ENCODE peak calls at places on chromosome 1, in five cellular contexts. One of them, this sample, is unnamed. For H3K4me1, the result is how much of the 10 kb centered on the place peaks cover.

GRCh38 chr1:15684468-15685283 is 556 bp downstream of the PLEKHM2 start:
- DNase-seq in ovary: peak
- DNase-seq in uterus: peak
- DNase-seq in IMR-90: no peak
- DNase-seq in gastrocnemius medialis: peak
- DNase-seq in this sample: peak

GRCh38 chr1:198687429-198687828 is 48.6 kb downstream of the PTPRC start:
- DNase-seq in IMR-90: no peak
- DNase-seq in ovary: no peak
- DNase-seq in uterus: no peak
- DNase-seq in gastrocnemius medialis: no peak
- DNase-seq in this sample: no peak

GRCh38 chr1:168654198-168654910 is 74.7 kb downstream of the DPT start:
- DNase-seq in gastrocnemius medialis: no peak
- DNase-seq in IMR-90: no peak
- DNase-seq in uterus: no peak
- DNase-seq in ovary: no peak
- DNase-seq in this sample: no peak

GRCh38 chr1:212608956-212609700 is 567 bp downstream of the ATF3 start:
- DNase-seq in uterus: peak
- DNase-seq in IMR-90: no peak
- DNase-seq in ovary: peak
- DNase-seq in gastrocnemius medialis: peak
- DNase-seq in this sample: peak

GRCh38 chr1:225657462-225657989 is 4.6 kb upstream of the ENAH start:
- DNase-seq in uterus: peak
- DNase-seq in ovary: no peak
- DNase-seq in IMR-90: peak
- DNase-seq in gastrocnemius medialis: no peak
- DNase-seq in this sample: no peak

GRCh38 chr1:29682918-29683314 is 446.6 kb downstream of the PTPRU start:
- DNase-seq in uterus: no peak
- DNase-seq in gastrocnemius medialis: no peak
- DNase-seq in ovary: no peak
- DNase-seq in IMR-90: peak
- DNase-seq in this sample: peak

GRCh38 chr1:183267646-183268431 is 81.8 kb downstream of the LAMC2 start:
- DNase-seq in gastrocnemius medialis: peak
- DNase-seq in uterus: no peak
- DNase-seq in IMR-90: peak
- DNase-seq in ovary: no peak
- DNase-seq in this sample: no peak

GRCh38 chr1:32906652-32907051 is 5.5 kb upstream of the TMEM54 start:
- DNase-seq in gastrocnemius medialis: no peak
- DNase-seq in IMR-90: no peak
- DNase-seq in ovary: no peak
- DNase-seq in uterus: no peak
- DNase-seq in this sample: peak

GRCh38 chr1:42379794-42380616 is 587 bp upstream of the RIMKLA start:
- DNase-seq in ovary: no peak
- DNase-seq in gastrocnemius medialis: no peak
- DNase-seq in IMR-90: peak
- DNase-seq in uterus: no peak
- DNase-seq in this sample: no peak

GRCh38 chr1:149927056-149927534 is 508 bp downstream of the SF3B4 start:
- DNase-seq in gastrocnemius medialis: no peak
- DNase-seq in uterus: no peak
- DNase-seq in IMR-90: peak
- DNase-seq in ovary: no peak
- DNase-seq in this sample: no peak

GRCh38 chr1:179016694-179017382 is 8.9 kb upstream of the FAM20B start:
- DNase-seq in uterus: peak
- DNase-seq in gastrocnemius medialis: peak
- DNase-seq in IMR-90: peak
- DNase-seq in ovary: peak
- DNase-seq in this sample: peak

GRCh38 chr1:153588482-153588881 is 22.8 kb upstream of the S100A2 start:
- DNase-seq in IMR-90: peak
- DNase-seq in ovary: no peak
- DNase-seq in gastrocnemius medialis: no peak
- DNase-seq in uterus: no peak
- DNase-seq in this sample: no peak

GRCh38 chr1:35499652-35500176 is 57.5 kb downstream of the KIAA0319L start:
- DNase-seq in IMR-90: no peak
- DNase-seq in uterus: no peak
- DNase-seq in gastrocnemius medialis: no peak
- DNase-seq in ovary: no peak
- DNase-seq in this sample: no peak

GRCh38 chr1:151992345-151993083 is 1.1 kb downstream of the S100A10 start:
- DNase-seq in gastrocnemius medialis: peak
- DNase-seq in IMR-90: peak
- DNase-seq in ovary: peak
- DNase-seq in uterus: peak
- DNase-seq in this sample: peak

GRCh38 chr1:156725683-156726280 is 2.5 kb upstream of the METTL25B start:
- DNase-seq in ovary: peak
- DNase-seq in IMR-90: peak
- DNase-seq in uterus: peak
- DNase-seq in gastrocnemius medialis: peak
- DNase-seq in this sample: peak
- H3K4me1 ChIP-seq in ovary: under half
- H3K4me1 ChIP-seq in IMR-90: under half
- H3K4me1 ChIP-seq in uterus: under half
- H3K4me1 ChIP-seq in gastrocnemius medialis: under half
- H3K4me1 ChIP-seq in this sample: under half

GRCh38 chr1:27868932-27869718 is 3.2 kb upstream of the THEMIS2 start:
- DNase-seq in ovary: no peak
- DNase-seq in uterus: no peak
- DNase-seq in IMR-90: no peak
- DNase-seq in gastrocnemius medialis: no peak
- DNase-seq in this sample: peak

GRCh38 chr1:27864264-27864895 is 8.0 kb upstream of the THEMIS2 start:
- DNase-seq in uterus: no peak
- DNase-seq in gastrocnemius medialis: no peak
- DNase-seq in ovary: no peak
- DNase-seq in IMR-90: no peak
- DNase-seq in this sample: no peak

GRCh38 chr1:27869719-27870085 is 2.6 kb upstream of the THEMIS2 start:
- DNase-seq in IMR-90: no peak
- DNase-seq in ovary: no peak
- DNase-seq in gastrocnemius medialis: no peak
- DNase-seq in uterus: no peak
- DNase-seq in this sample: no peak

GRCh38 chr1:27872059-27872801 is at the start of gene THEMIS2:
- DNase-seq in IMR-90: no peak
- DNase-seq in gastrocnemius medialis: no peak
- DNase-seq in ovary: peak
- DNase-seq in uterus: peak
- DNase-seq in this sample: peak

DNA sequence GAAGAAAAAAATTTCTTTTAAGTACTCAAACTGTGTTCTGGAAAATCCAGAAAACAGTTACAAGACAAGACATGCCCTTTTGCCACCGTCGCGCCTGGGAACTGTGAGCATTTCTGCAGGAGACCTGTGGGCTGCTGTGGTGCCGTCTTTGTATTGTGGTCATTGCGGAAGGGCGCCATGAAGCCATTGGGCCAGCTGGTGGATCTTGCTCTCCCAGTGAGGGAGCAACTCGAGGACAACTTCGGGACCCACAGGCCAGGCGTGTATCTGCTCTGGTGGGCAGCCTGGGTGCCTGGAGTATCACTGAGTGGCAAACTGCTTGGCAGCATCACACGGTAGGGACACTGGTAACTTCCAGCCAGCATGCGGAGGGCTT is 3.8 kb upstream of the THEMIS2 start:
- DNase-seq in gastrocnemius medialis: no peak
- DNase-seq in IMR-90: no peak
- DNase-seq in ovary: no peak
- DNase-seq in uterus: no peak
- DNase-seq in this sample: no peak
- H3K4me3 ChIP-seq in gastrocnemius medialis: no peak
- H3K4me3 ChIP-seq in IMR-90: no peak
- H3K4me3 ChIP-seq in ovary: no peak
- H3K4me3 ChIP-seq in uterus: no peak
- H3K4me3 ChIP-seq in this sample: no peak

DNA sequence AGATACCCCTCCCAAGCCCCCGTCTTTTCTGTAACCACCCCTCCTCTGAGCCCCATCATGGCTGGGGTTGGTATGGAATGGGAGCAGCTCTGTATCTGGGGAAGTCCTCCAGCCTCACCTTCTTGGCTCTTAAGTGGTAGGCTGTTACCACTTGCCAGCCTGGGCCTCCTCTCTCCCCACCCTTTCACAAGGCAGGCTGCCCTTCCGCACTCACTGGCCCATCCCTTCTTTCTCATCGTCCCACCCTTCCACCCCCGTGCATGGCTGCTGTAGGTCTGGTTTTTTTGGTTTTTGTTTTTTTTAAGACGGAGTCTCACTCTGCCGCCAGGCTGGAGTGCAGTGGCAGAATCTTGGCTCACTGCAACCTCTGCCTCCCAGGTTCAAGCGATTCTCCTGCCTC is 5.2 kb downstream of the CYB561D1 start:
- DNase-seq in uterus: no peak
- DNase-seq in ovary: no peak
- DNase-seq in IMR-90: no peak
- DNase-seq in gastrocnemius medialis: no peak
- DNase-seq in this sample: no peak
- H3K27ac ChIP-seq in uterus: no peak
- H3K27ac ChIP-seq in ovary: no peak
- H3K27ac ChIP-seq in IMR-90: peak
- H3K27ac ChIP-seq in gastrocnemius medialis: no peak
- H3K27ac ChIP-seq in this sample: peak

DNA sequence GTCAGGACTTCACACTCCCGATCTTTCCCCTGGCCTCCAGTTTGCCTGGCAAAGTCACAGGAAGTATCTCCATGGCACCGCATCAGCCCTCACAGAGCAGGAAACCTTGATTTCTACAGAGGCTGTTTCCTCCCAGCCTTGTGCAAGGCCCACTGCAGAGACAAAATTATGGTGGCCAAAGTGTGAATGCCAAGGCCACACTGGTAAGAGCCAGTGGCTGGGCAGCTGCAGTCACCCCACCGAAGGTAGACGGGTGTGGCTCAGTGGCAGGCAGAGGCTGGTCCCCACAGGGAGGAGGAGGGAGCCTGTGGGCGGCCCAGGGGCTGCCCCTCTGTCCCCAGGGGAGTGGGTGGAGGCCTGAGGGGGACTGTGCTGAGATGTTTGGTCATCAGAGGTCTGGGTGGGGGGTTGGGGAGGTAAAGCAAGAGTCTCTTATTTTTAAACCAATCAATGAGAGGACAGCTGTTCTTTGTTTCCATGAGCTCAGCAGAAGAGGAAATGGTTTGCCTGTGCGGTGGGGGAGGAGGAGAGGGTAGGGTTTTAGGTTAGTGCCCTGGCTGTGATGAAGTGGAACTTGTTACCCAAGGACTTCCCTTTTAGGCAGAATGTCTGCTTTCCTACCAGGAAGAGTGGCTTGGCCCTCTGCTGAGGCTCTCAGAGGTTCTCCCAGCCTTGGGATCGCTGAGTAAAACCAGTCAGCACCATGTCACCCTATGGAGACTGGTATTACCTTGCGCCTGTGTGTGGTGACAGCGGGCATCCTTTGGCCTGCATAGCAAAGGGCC is 18.0 kb upstream of the BTG2 start:
- DNase-seq in ovary: peak
- DNase-seq in gastrocnemius medialis: peak
- DNase-seq in IMR-90: no peak
- DNase-seq in uterus: peak
- DNase-seq in this sample: peak
- H3K4me1 ChIP-seq in ovary: under half
- H3K4me1 ChIP-seq in gastrocnemius medialis: half or more
- H3K4me1 ChIP-seq in IMR-90: under half
- H3K4me1 ChIP-seq in uterus: under half
- H3K4me1 ChIP-seq in this sample: half or more

GRCh38 chr1:118984086-118984989 is 3.8 kb downstream of the TBX15 start:
- DNase-seq in IMR-90: peak
- DNase-seq in ovary: no peak
- DNase-seq in gastrocnemius medialis: no peak
- DNase-seq in uterus: no peak
- DNase-seq in this sample: no peak
- H3K4me3 ChIP-seq in IMR-90: no peak
- H3K4me3 ChIP-seq in ovary: no peak
- H3K4me3 ChIP-seq in gastrocnemius medialis: peak
- H3K4me3 ChIP-seq in uterus: no peak
- H3K4me3 ChIP-seq in this sample: peak

DNA sequence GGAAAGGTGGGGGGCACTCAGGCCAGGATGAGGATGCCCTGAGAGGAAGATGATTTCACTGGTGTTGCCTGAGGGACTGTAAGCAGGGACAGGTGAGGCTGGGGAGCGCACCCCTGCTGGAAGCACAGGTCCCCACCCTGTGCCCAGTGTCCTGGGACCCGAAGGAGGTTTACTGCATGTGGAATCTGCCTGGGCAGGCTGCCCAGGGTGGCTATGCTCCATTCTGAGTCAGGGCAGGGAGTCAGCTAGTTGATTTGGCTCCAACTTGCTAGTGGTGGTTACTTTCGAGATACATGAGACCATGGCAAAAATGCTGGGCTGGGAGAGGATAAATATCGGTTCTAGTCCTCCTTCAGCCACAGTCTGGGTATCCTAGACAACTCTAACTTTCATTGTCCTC is 7.9 kb downstream of the TLR5 start:
- DNase-seq in uterus: peak
- DNase-seq in gastrocnemius medialis: peak
- DNase-seq in IMR-90: peak
- DNase-seq in ovary: peak
- DNase-seq in this sample: no peak
- H3K27ac ChIP-seq in uterus: no peak
- H3K27ac ChIP-seq in gastrocnemius medialis: no peak
- H3K27ac ChIP-seq in IMR-90: no peak
- H3K27ac ChIP-seq in ovary: no peak
- H3K27ac ChIP-seq in this sample: peak

DNA sequence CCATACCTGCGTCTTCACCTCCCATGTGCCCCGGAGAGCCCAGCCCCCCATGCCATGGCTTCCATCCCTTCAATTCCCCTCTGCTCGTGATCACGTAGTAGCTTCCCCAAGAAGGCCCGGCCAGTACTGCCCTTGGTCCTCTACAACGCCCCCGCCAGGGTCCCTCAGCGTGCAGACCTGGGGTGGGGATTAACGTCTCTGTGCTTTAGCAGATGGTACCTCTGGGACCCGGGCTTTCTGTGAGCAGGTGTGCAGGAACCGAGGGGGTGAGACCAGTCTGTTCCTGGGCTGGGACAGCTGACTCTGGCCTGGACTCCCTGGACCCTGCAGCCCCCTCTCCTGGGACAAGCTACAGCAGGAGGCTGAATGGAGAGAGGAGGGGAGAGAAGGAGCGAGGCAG is 1.2 kb downstream of the PLCH2 start:
- DNase-seq in gastrocnemius medialis: no peak
- DNase-seq in IMR-90: no peak
- DNase-seq in ovary: no peak
- DNase-seq in uterus: no peak
- DNase-seq in this sample: no peak
- H3K4me1 ChIP-seq in gastrocnemius medialis: under half
- H3K4me1 ChIP-seq in IMR-90: under half
- H3K4me1 ChIP-seq in ovary: under half
- H3K4me1 ChIP-seq in uterus: under half
- H3K4me1 ChIP-seq in this sample: under half

This sample was measured in upper lobe of right lung.